ENCODE peak calls at places on chromosomes 7 and 10, in four cellular contexts. I is tibial artery, S is neural progenitor cell, P is psoas muscle. G is an unnamed sample. For H3K4me1, the result is how much of the 10 kb centered on the place peaks cover.

GRCh38 chr10:86815035-86815617 is 58.7 kb downstream of the BMPR1A start:
- DNase-seq in I (no peak), S (no peak), P (no peak), G (no peak)

GRCh38 chr10:78450807-78451485 is 417.3 kb downstream of the RPS24 start:
- DNase-seq in I (no peak), S (no peak), P (no peak), G (no peak)

GRCh38 chr10:30857803-30858202 is 173.9 kb downstream of the ZNF438 start:
- DNase-seq in I (peak), S (no peak), P (peak), G (no peak)

GRCh38 chr7:130821864-130822263 is 87.9 kb upstream of the KLF14 start:
- DNase-seq in I (no peak), S (no peak), P (no peak), G (no peak)

GRCh38 chr7:130367088-130367755 is 13.1 kb upstream of the CPA1 start:
- DNase-seq in I (no peak), S (no peak), P (no peak), G (no peak)

GRCh38 chr10:46268076-46268881 is 18.5 kb upstream of the ANTXRL start:
- DNase-seq in I (no peak), S (no peak), P (no peak), G (no peak)

GRCh38 chr10:117339569-117339968 is 35.7 kb downstream of the PDZD8 start:
- DNase-seq in I (no peak), S (no peak), P (no peak), G (no peak)

GRCh38 chr7:46838463-46838862 is 743.4 kb downstream of the TNS3 start:
- DNase-seq in I (no peak), S (no peak), P (no peak), G (no peak)

GRCh38 chr7:138299046-138299445 is 161.0 kb upstream of the TRIM24 start:
- DNase-seq in I (no peak), S (no peak), P (no peak), G (no peak)

GRCh38 chr10:110013615-110014293 is 6.0 kb downstream of the ADD3 start:
- DNase-seq in I (no peak), S (no peak), P (no peak), G (no peak)

GRCh38 chr7:106858618-106859532 is 6.2 kb upstream of the PIK3CG start:
- DNase-seq in I (no peak), S (no peak), P (peak), G (no peak)

GRCh38 chr7:100626530-100627237 is 14.3 kb downstream of the MOSPD3 start:
- DNase-seq in I (peak), S (peak), P (peak), G (no peak)

GRCh38 chr10:86203162-86203905 is 163.3 kb downstream of the GRID1 start:
- DNase-seq in I (no peak), S (peak), P (no peak), G (no peak)

GRCh38 chr10:17561131-17561530 is 56.0 kb downstream of the HACD1 start:
- DNase-seq in I (no peak), S (no peak), P (no peak), G (no peak)

DNA sequence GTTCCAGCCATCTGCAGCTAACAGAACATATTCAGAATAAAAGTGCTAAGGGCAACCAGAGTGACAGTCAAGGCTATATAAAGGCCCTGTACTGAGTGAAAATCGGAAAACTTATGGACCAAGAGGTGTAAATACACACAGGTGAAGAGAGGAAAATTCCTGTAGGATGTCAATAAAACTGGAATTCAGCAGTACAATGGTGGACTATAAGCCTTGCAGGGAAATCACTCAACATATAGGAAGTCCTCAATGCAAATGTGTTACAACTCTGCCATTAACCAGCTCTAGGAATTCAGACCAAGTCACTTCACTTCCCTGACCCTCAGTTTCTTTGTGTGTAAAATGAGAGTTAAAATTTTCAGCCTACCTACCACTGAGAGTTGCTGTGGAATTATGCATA is 7.7 kb downstream of the USP6NL start:
- DNase-seq in I (no peak), S (no peak), P (no peak), G (no peak)
- H3K4me1 ChIP-seq in I (under half), S (under half), P (under half), G (under half)

GRCh38 chr10:77289027-77289501 is 348.5 kb downstream of the KCNMA1 start:
- DNase-seq in I (no peak), S (peak), P (no peak), G (no peak)
- TF ChIP-seq CTCF in I (no peak), S (no peak), P (no peak), G (no peak)

GRCh38 chr7:116573541-116573940 is 48.7 kb downstream of the CAV1 start:
- DNase-seq in I (no peak), S (no peak), P (no peak), G (no peak)
- H3K4me1 ChIP-seq in I (under half), S (under half), P (under half), G (under half)

DNA sequence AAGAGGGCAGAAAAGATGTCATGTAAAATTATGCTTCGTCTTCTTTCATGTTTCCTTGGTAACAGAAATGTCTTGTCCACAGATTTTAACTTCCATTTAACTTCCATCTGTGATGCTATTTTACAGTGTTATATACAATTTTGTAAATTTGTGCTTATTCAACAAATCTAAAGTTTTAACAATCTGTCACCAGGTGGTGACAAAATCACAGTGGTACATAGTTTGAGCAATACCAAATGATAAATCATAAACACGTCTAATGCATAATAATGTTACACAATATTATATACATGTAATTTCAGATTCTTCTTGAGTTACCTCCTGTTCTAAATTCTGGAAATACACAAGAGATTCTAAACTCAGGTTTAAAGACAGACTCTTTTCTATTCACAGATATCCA is 784.4 kb upstream of the CELF2 start:
- DNase-seq in I (no peak), S (no peak), P (no peak), G (no peak)
- TF ChIP-seq CTCF in I (peak), S (no peak), P (no peak), G (no peak)

DNA sequence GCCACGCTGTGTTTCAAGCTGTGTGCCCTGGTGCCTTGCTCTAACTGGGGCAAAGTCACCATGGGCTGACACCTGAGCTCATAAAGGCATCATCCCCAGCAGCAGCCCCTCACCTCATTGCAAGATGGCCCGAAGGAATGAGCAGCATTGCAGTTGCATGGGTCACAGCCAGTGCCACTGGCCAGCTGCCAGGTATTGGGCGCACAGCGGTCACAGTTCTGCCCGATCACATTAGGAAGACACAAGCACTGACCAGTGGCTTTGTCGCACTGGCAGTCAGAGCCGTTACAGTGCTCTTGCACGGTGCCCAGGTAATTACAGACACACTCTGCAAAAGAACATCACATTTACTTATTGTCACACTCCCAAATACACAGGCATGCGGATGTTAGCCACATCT is 51.1 kb downstream of the LAMB1 start:
- DNase-seq in I (no peak), S (no peak), P (no peak), G (no peak)
- H3K4me1 ChIP-seq in I (under half), S (under half), P (under half), G (half or more)

DNA sequence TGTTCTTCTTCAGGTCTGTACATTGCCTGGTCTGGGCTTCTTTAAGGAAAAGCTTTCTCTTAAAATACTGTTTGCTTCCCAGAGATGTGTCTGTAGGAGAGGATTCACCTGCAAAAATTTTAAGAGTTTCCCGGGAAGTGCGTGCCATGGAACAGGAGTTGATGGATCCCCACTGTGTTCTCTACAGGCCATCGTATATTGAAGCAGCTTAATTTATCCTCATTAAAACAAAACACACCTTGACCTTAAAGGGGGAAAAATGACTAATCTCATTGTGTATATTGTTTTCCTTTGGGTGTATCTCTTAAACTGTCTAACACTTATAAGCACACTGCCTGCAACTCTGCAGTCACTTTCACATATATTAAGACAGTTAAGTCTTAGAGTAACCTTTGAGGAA is 111.4 kb downstream of the ST7 start:
- DNase-seq in I (no peak), S (no peak), P (no peak), G (no peak)
- TF ChIP-seq CTCF in I (no peak), S (no peak), P (no peak), G (no peak)

GRCh38 chr10:18620856-18621255 is 30.5 kb downstream of the NSUN6 start:
- DNase-seq in I (no peak), S (no peak), P (no peak), G (no peak)

DNA sequence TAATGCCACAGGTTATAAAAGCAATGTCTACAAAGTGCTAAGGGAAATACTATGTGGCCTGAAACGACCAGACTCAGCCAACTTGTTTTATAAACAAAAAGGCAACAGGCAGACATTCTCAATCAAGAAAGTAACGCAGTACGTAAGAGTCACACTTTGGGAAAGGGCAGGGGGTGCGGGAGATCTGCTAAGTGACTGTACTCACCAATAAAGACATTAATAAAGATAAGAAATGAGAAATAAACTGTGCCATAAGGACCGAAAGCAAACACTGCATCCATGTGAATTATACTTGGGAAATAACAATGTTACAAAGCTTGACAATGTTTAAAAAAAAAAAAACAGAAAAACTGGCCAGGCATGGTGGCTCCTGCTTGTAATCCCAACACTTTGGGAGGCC is 25.5 kb downstream of the NSUN6 start:
- DNase-seq in I (no peak), S (no peak), P (no peak), G (no peak)
- H3K4me1 ChIP-seq in I (under half), S (under half), P (under half), G (under half)

GRCh38 chr10:4183761-4184261 is 398.8 kb upstream of the KLF6 start:
- DNase-seq in I (no peak), S (no peak), P (no peak), G (no peak)
- TF ChIP-seq CTCF in I (peak), S (no peak), P (no peak), G (no peak)

GRCh38 chr7:833601-834258 is 1.5 kb downstream of the SUN1 start:
- DNase-seq in I (no peak), S (no peak), P (no peak), G (no peak)
- H3K4me1 ChIP-seq in I (under half), S (under half), P (half or more), G (under half)